ENCODE peak calls at places on chromosomes 1 and 21, in eight cellular contexts. V is HCT116, G is WTC11, Q is A549, O is H1, N is K562, Y is NB4, L is endothelial cell of umbilical vein. T is an unnamed sample.

GRCh38 chr1:38992450-38993111 is 1.5 kb downstream of the AKIRIN1 start:
- DNase-seq in V (no peak), G (no peak), Q (no peak), O (no peak), N (peak), Y (peak), L (no peak), T (no peak)

GRCh38 chr1:150366416-150367296 is 2.7 kb downstream of the RPRD2 start:
- DNase-seq in V (no peak), G (no peak), Q (no peak), O (no peak), N (no peak), Y (peak), L (peak), T (no peak)

GRCh38 chr1:207803678-207804077 is 51.8 kb downstream of the CD46 start:
- DNase-seq in V (no peak), G (no peak), Q (no peak), O (no peak), N (no peak), Y (no peak), L (no peak), T (no peak)

GRCh38 chr1:225677350-225678124 is 24.6 kb upstream of the ENAH start:
- DNase-seq in V (no peak), G (peak), Q (no peak), O (peak), N (no peak), Y (no peak), L (no peak), T (no peak)

GRCh38 chr1:97986041-97987005 is 65.5 kb upstream of the DPYD start:
- DNase-seq in V (no peak), G (no peak), Q (no peak), O (no peak), N (no peak), Y (no peak), L (peak), T (no peak)

GRCh38 chr1:923131-923990 is at the start of gene SAMD11:
- DNase-seq in V (peak), G (peak), Q (peak), O (peak), N (peak), Y (peak), L (peak), T (peak)

GRCh38 chr1:62003777-62004176 is 190.9 kb upstream of the L1TD1 start:
- DNase-seq in V (no peak), G (no peak), Q (no peak), O (no peak), N (no peak), Y (no peak), L (no peak), T (no peak)

GRCh38 chr1:175338447-175339135 is 146.0 kb upstream of the KIAA0040 start:
- DNase-seq in V (peak), G (peak), Q (peak), O (peak), N (peak), Y (peak), L (peak), T (peak)

GRCh38 chr1:154941332-154941995 is 4.9 kb upstream of the PMVK start:
- DNase-seq in V (no peak), G (peak), Q (no peak), O (no peak), N (peak), Y (no peak), L (no peak), T (peak)

GRCh38 chr1:96973605-96974004 is 252.0 kb downstream of the PTBP2 start:
- DNase-seq in V (no peak), G (no peak), Q (no peak), O (no peak), N (no peak), Y (no peak), L (no peak), T (no peak)

GRCh38 chr1:41149570-41149969 is 92.5 kb downstream of the SCMH1 start:
- DNase-seq in V (no peak), G (no peak), Q (no peak), O (no peak), N (no peak), Y (no peak), L (no peak), T (no peak)

GRCh38 chr1:30407030-30407861 is 316.1 kb downstream of the MATN1 start:
- DNase-seq in V (no peak), G (no peak), Q (no peak), O (peak), N (no peak), Y (no peak), L (no peak), T (no peak)

GRCh38 chr1:175968486-175969182 is 225.2 kb upstream of the TNR start:
- DNase-seq in V (no peak), G (no peak), Q (no peak), O (no peak), N (no peak), Y (no peak), L (no peak), T (no peak)

GRCh38 chr1:220879090-220879508 is at the start of gene HLX:
- DNase-seq in V (peak), G (peak), Q (peak), O (peak), N (peak), Y (peak), L (peak), T (peak)

GRCh38 chr1:3943806-3944620 is 43.9 kb upstream of the C1orf174 start:
- DNase-seq in V (no peak), G (no peak), Q (no peak), O (no peak), N (no peak), Y (no peak), L (no peak), T (no peak)

GRCh38 chr1:113141650-113142473 is 68.9 kb downstream of the LRIG2 start:
- DNase-seq in V (no peak), G (no peak), Q (peak), O (no peak), N (peak), Y (peak), L (peak), T (no peak)

GRCh38 chr1:157132602-157133167 is 5.5 kb downstream of the ETV3 start:
- DNase-seq in V (no peak), G (no peak), Q (no peak), O (no peak), N (no peak), Y (no peak), L (no peak), T (no peak)

GRCh38 chr1:201436461-201436860 is 14.9 kb upstream of the TNNI1 start:
- DNase-seq in V (peak), G (peak), Q (peak), O (peak), N (no peak), Y (no peak), L (no peak), T (no peak)

GRCh38 chr1:96515430-96515829 is 206.2 kb upstream of the PTBP2 start:
- DNase-seq in V (no peak), G (no peak), Q (no peak), O (no peak), N (no peak), Y (no peak), L (no peak), T (no peak)

GRCh38 chr1:161114556-161114955 is 3.3 kb downstream of the PFDN2 start:
- DNase-seq in V (no peak), G (no peak), Q (no peak), O (no peak), N (no peak), Y (no peak), L (no peak), T (no peak)

GRCh38 chr1:84156210-84156621 is 12.1 kb downstream of the PRKACB start:
- DNase-seq in V (peak), G (no peak), Q (peak), O (no peak), N (no peak), Y (no peak), L (peak), T (no peak)

GRCh38 chr1:150562384-150563339 is 13.5 kb downstream of the ADAMTSL4 start:
- DNase-seq in V (no peak), G (peak), Q (no peak), O (no peak), N (no peak), Y (peak), L (peak), T (no peak)

GRCh38 chr1:44740179-44740617 is 561 bp downstream of the KIF2C start:
- DNase-seq in V (no peak), G (no peak), Q (no peak), O (no peak), N (no peak), Y (no peak), L (no peak), T (no peak)

GRCh38 chr21:26469789-26470188 is 103.3 kb downstream of the CYYR1 start:
- DNase-seq in V (no peak), G (no peak), Q (no peak), O (no peak), N (no peak), Y (no peak), L (no peak), T (no peak)

GRCh38 chr1:244435562-244436205 is 16.0 kb downstream of the ADSS2 start:
- DNase-seq in V (peak), G (no peak), Q (peak), O (no peak), N (no peak), Y (no peak), L (peak), T (no peak)

GRCh38 chr1:238895911-238896310 is 490.5 kb upstream of the CHRM3 start:
- DNase-seq in V (no peak), G (no peak), Q (no peak), O (no peak), N (no peak), Y (no peak), L (no peak), T (no peak)

GRCh38 chr1:32066489-32066873 is 6.3 kb upstream of the TMEM39B start:
- DNase-seq in V (peak), G (no peak), Q (peak), O (no peak), N (no peak), Y (peak), L (peak), T (no peak)
- TF ChIP-seq MAX in V (no peak), G (no peak), Q (no peak), O (no peak), N (no peak), Y (no peak), L (no peak), T (no peak)

GRCh38 chr1:180247061-180247460 is 17.0 kb downstream of the LHX4 start:
- DNase-seq in V (no peak), G (no peak), Q (no peak), O (no peak), N (no peak), Y (peak), L (no peak), T (no peak)

GRCh38 chr1:180248731-180249681 is 18.9 kb downstream of the LHX4 start:
- DNase-seq in V (no peak), G (peak), Q (no peak), O (peak), N (peak), Y (peak), L (no peak), T (peak)

GRCh38 chr1:180246579-180246978 is 16.5 kb downstream of the LHX4 start:
- DNase-seq in V (no peak), G (no peak), Q (no peak), O (no peak), N (peak), Y (no peak), L (no peak), T (no peak)

GRCh38 chr1:180248176-180248575 is 18.1 kb downstream of the LHX4 start:
- DNase-seq in V (no peak), G (no peak), Q (no peak), O (no peak), N (no peak), Y (no peak), L (no peak), T (no peak)

GRCh38 chr1:180247580-180247979 is 17.5 kb downstream of the LHX4 start:
- DNase-seq in V (no peak), G (no peak), Q (no peak), O (no peak), N (no peak), Y (no peak), L (no peak), T (no peak)
- TF ChIP-seq MAX in V (no peak), G (no peak), Q (no peak), O (no peak), N (no peak), Y (no peak), L (no peak), T (no peak)

DNA sequence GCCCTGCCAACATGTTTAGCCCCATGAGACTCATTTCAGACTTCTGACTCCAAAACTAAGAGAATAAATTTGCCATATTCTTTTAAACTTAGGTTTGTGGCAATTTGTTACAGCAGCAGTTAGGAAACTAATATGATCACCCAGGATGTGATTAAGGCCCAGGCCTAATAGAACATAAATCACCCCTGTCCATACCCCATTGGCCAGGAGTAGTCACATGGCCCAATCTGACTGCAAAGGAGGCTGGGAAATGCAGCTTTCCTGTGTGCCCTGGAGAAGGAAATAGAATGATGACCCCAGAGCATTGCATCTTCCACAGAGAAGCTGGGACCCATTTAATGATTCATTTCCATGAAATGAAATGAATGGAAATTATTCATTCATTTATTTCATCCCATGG is 100.4 kb upstream of the KLHDC7A start:
- DNase-seq in V (no peak), G (no peak), Q (no peak), O (no peak), N (peak), Y (no peak), L (no peak), T (no peak)
- TF ChIP-seq MAX in V (no peak), G (no peak), Q (no peak), O (no peak), N (no peak), Y (no peak), L (no peak), T (no peak)

GRCh38 chr1:167262820-167263219 is 42.1 kb downstream of the POU2F1 start:
- DNase-seq in V (no peak), G (no peak), Q (no peak), O (no peak), N (no peak), Y (no peak), L (no peak), T (no peak)
- TF ChIP-seq MAX in V (no peak), G (no peak), Q (no peak), O (no peak), N (no peak), Y (no peak), L (no peak), T (no peak)

DNA sequence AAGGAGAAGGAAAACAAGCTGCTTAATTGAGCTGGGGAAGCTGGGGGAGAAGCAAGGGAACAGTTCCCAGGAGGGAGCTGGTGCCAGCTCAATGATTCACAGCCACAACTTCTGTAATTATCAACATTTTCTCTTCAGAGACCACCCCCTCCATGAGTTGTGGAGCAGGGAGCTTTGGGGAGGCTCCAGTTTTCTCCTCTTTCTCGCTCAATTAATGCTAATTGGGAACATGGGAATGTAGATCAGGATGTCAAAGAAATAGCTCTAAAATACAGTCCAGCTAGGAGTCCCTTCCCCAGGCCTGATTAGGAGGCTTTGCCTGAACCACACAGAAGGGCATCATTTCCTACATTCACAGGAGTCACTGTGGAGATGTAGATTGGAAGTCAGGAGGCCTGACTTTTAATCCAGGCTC is 12.2 kb upstream of the MNDA start:
- DNase-seq in V (no peak), G (no peak), Q (no peak), O (no peak), N (no peak), Y (peak), L (no peak), T (no peak)
- TF ChIP-seq MAX in V (no peak), G (no peak), Q (no peak), O (no peak), N (no peak), Y (no peak), L (no peak), T (no peak)

DNA sequence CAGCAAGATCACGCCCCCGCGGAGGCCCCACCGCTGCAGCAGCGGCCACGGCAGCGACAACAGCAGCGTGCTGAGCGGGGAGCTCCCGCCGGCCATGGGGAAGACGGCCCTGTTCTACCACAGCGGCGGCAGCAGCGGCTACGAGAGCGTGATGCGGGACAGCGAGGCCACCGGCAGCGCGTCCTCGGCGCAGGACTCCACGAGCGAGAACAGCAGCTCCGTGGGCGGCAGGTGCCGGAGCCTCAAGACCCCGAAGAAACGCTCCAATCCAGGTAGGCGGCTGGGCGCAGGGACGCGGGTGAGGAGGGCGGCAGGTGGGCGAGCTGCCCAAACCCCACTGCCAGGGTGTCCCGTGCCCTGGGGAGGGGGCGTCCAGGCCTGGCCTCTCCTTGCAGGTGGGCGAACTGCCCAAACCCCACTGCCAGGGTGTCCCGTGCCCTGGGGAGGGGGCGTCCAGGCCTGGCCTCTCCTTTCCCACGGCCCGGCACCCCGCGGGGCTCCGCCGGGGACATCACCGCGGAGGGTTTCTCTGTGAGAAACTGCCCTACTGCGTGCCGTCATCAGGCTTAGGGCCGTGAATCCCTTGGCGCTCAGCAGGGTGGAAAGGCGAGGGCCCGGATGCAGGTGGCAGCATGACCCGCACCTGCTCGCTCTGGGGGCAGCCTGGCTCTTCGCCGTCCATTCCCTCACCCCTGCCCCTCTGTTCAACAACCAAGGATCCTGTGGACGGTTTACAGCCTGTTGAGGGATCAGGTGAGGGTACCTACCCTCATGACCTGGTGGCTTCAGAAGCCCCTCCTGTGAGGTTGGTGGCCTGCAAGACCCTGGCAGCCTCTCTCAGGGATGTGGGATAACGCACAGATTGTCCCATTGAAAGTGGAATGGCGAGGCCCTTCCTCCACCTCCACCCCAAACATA is 534.0 kb downstream of the KIF26B start:
- DNase-seq in V (no peak), G (peak), Q (no peak), O (no peak), N (no peak), Y (no peak), L (no peak), T (no peak)
- TF ChIP-seq MAX in V (no peak), G (no peak), Q (no peak), O (no peak), N (no peak), Y (no peak), L (no peak), T (no peak)